ENCODE peak calls at places on chromosomes 5 and 9, in ten cellular contexts. D, T, F, W, I, Y, J, L, E and Q are unnamed samples.

GRCh38 chr5:154884424-154884823 is 26.0 kb downstream of the CNOT8 start:
- DNase-seq in L (no peak), J (no peak), T (no peak), D (no peak), I (no peak), F (no peak), E (no peak), W (no peak), Y (no peak), Q (no peak)

GRCh38 chr9:2180171-2180570 is 165.0 kb downstream of the SMARCA2 start:
- DNase-seq in D (no peak), L (no peak), J (no peak), I (no peak), F (no peak), E (no peak), T (no peak), Y (no peak), W (no peak), Q (no peak)

GRCh38 chr9:107863406-107863805 is 373.8 kb upstream of the KLF4 start:
- DNase-seq in T (no peak), I (no peak), E (no peak), F (no peak), Y (no peak), L (no peak), J (no peak), D (no peak), W (no peak), Q (no peak)

GRCh38 chr9:134592018-134592818 is 49.4 kb upstream of the COL5A1 start:
- DNase-seq in F (no peak), Y (peak; percentile 86), W (peak; percentile 66), I (peak; percentile 82), T (no peak), J (no peak), E (no peak), D (no peak), L (no peak), Q (no peak)

GRCh38 chr9:83639266-83639665 is 16.3 kb downstream of the IDNK start:
- DNase-seq in E (no peak), F (no peak), T (no peak), D (no peak), L (no peak), J (no peak), Y (no peak), I (no peak), W (no peak), Q (no peak)

GRCh38 chr5:166772770-166773169 is 1518.7 kb upstream of the WWC1 start:
- DNase-seq in W (peak; percentile 64), D (no peak), I (peak; percentile 57), T (no peak), L (no peak), J (no peak), F (no peak), Y (peak; percentile 85), E (no peak), Q (no peak)

GRCh38 chr9:132037470-132037869 is 42.2 kb downstream of the MED27 start:
- DNase-seq in W (no peak), F (peak; percentile 32), D (no peak), E (no peak), J (no peak), Y (no peak), L (no peak), I (no peak), T (no peak), Q (no peak)

GRCh38 chr9:113875917-113876805 is at the start of gene ZNF618:
- DNase-seq in F (no peak), L (no peak), E (no peak), W (no peak), Y (peak; percentile 30), T (peak; percentile 75), I (no peak), D (peak; percentile 37), J (no peak), Q (peak; percentile 24)

GRCh38 chr5:139658501-139658927 is 10.4 kb downstream of the CXXC5 start:
- DNase-seq in F (peak; percentile 29), I (no peak), E (no peak), D (no peak), L (no peak), T (no peak), Y (no peak), J (no peak), W (peak; percentile 70), Q (no peak)

GRCh38 chr5:34500236-34500836 is 155.8 kb upstream of the RAI14 start:
- DNase-seq in I (no peak), W (no peak), E (no peak), F (no peak), L (no peak), J (no peak), T (no peak), D (no peak), Y (peak; percentile 51), Q (no peak)

GRCh38 chr5:177329883-177330282 is 18.2 kb upstream of the MXD3 start:
- DNase-seq in J (no peak), F (no peak), L (no peak), W (no peak), E (no peak), T (no peak), D (no peak), Y (no peak), I (no peak), Q (no peak)

GRCh38 chr5:127875235-127876021 is 172.2 kb downstream of the CCDC192 start:
- DNase-seq in E (no peak), W (peak; percentile 81), Y (peak; percentile 70), I (peak; percentile 65), D (peak; percentile 37), L (no peak), F (no peak), J (peak; percentile 75), T (no peak), Q (peak; percentile 57)

GRCh38 chr9:90789408-90789807 is 12.2 kb upstream of the SYK start:
- DNase-seq in L (no peak), D (no peak), T (no peak), E (no peak), W (no peak), J (no peak), Y (no peak), I (no peak), F (no peak), Q (no peak)

GRCh38 chr5:175867587-175868347 is 3.6 kb upstream of the CPLX2 start:
- DNase-seq in L (no peak), T (peak; percentile 43), Y (peak; percentile 9), J (peak; percentile 34), F (no peak), W (no peak), I (no peak), E (no peak), D (peak; percentile 10), Q (peak; percentile 58)

GRCh38 chr5:137218896-137219295 is 280.2 kb downstream of the SPOCK1 start:
- DNase-seq in Y (no peak), F (no peak), E (no peak), D (no peak), J (no peak), I (no peak), L (no peak), W (peak; percentile 26), T (no peak), Q (no peak)

GRCh38 chr9:20884985-20885593 is 146.4 kb downstream of the HACD4 start:
- DNase-seq in D (peak; percentile 50), J (peak; percentile 82), L (peak; percentile 30), W (peak; percentile 8), E (peak; percentile 50), F (no peak), I (peak; percentile 37), T (no peak), Y (peak; percentile 54), Q (peak; percentile 61)

GRCh38 chr9:32395483-32396216 is 11.2 kb downstream of the ACO1 start:
- DNase-seq in F (no peak), W (peak; percentile 87), E (no peak), T (no peak), J (peak; percentile 70), D (no peak), I (peak; percentile 91), Y (peak; percentile 98), L (no peak), Q (no peak)

GRCh38 chr5:124738751-124739559 is 7.5 kb downstream of the ZNF608 start:
- DNase-seq in I (no peak), E (no peak), W (no peak), T (no peak), L (no peak), F (no peak), J (no peak), D (no peak), Y (no peak), Q (no peak)

GRCh38 chr5:101390317-101390908 is 487.3 kb upstream of the ST8SIA4 start:
- DNase-seq in T (peak; percentile 4), W (peak; percentile 54), J (no peak), F (no peak), E (no peak), I (peak; percentile 51), Y (peak; percentile 65), D (peak; percentile 3), L (no peak), Q (no peak)

GRCh38 chr9:35367451-35367850 is 122.5 kb upstream of the RUSC2 start:
- DNase-seq in D (no peak), J (peak; percentile 34), I (peak; percentile 80), E (no peak), W (peak; percentile 87), F (no peak), T (no peak), L (no peak), Y (peak; percentile 93), Q (no peak)

GRCh38 chr9:81776834-81777233 is 87.5 kb upstream of the TLE1 start:
- DNase-seq in T (no peak), D (no peak), J (no peak), Y (peak; percentile 31), L (no peak), I (no peak), E (no peak), F (no peak), W (no peak), Q (peak; percentile 47)

GRCh38 chr5:106966686-106967315 is 703.9 kb downstream of the EFNA5 start:
- DNase-seq in J (no peak), Y (peak; percentile 17), W (peak; percentile 23), E (no peak), D (no peak), F (no peak), L (no peak), I (no peak), T (no peak), Q (no peak)

GRCh38 chr5:145396888-145397287 is 438.3 kb downstream of the PRELID2 start:
- DNase-seq in E (no peak), W (no peak), T (no peak), Y (peak; percentile 6), D (no peak), I (no peak), J (no peak), L (no peak), F (no peak), Q (no peak)

GRCh38 chr9:129307227-129307970 is 129.3 kb upstream of the IER5L start:
- DNase-seq in W (no peak), D (no peak), E (no peak), F (no peak), Y (no peak), L (no peak), J (peak; percentile 11), I (no peak), T (no peak), Q (no peak)

GRCh38 chr9:126752376-126752775 is 52.5 kb upstream of the ZBTB43 start:
- DNase-seq in J (no peak), Y (no peak), T (peak; percentile 78), D (no peak), I (no peak), W (no peak), F (no peak), L (no peak), E (no peak), Q (no peak)

GRCh38 chr5:116536279-116537161 is 38.1 kb downstream of the SEMA6A start:
- DNase-seq in F (no peak), T (peak; percentile 3), D (no peak), Y (no peak), W (no peak), L (no peak), E (no peak), I (no peak), J (no peak), Q (peak; percentile 45)

GRCh38 chr5:53934126-53934856 is 373.9 kb downstream of the NDUFS4 start:
- DNase-seq in I (no peak), W (no peak), F (no peak), Y (peak; percentile 65), D (no peak), L (no peak), T (no peak), E (no peak), J (peak; percentile 33), Q (no peak)

GRCh38 chr5:103867857-103868598 is 305.4 kb upstream of the NUDT12 start:
- DNase-seq in D (no peak), L (no peak), W (no peak), I (no peak), Y (peak; percentile 17), T (no peak), F (no peak), J (no peak), E (no peak), Q (no peak)